ENCODE peak calls at places on chromosomes 11 and 22, in seven cellular contexts. One of them, this sample, is unnamed.

GRCh38 chr11:86152006-86152862 is 83.3 kb upstream of the PICALM start:
- DNase-seq in GM23338: no peak
- DNase-seq in progenitor cell of endocrine pancreas: no peak
- DNase-seq in dorsolateral prefrontal cortex: peak; percentile 72
- DNase-seq in natural killer cell: no peak
- DNase-seq in CD8-positive, alpha-beta T cell: no peak
- DNase-seq in neural crest cell: no peak
- DNase-seq in this sample: no peak

GRCh38 chr11:10002221-10002620 is 291.8 kb downstream of the SBF2 start:
- DNase-seq in GM23338: no peak
- DNase-seq in progenitor cell of endocrine pancreas: no peak
- DNase-seq in dorsolateral prefrontal cortex: no peak
- DNase-seq in natural killer cell: no peak
- DNase-seq in CD8-positive, alpha-beta T cell: no peak
- DNase-seq in neural crest cell: no peak
- DNase-seq in this sample: no peak

GRCh38 chr11:120410622-120411380 is 74.6 kb downstream of the ARHGEF12 start:
- DNase-seq in GM23338: no peak
- DNase-seq in progenitor cell of endocrine pancreas: no peak
- DNase-seq in dorsolateral prefrontal cortex: no peak
- DNase-seq in natural killer cell: no peak
- DNase-seq in CD8-positive, alpha-beta T cell: no peak
- DNase-seq in neural crest cell: no peak
- DNase-seq in this sample: no peak

GRCh38 chr22:29217827-29218757 is 12.4 kb downstream of the EMID1 start:
- DNase-seq in GM23338: no peak
- DNase-seq in progenitor cell of endocrine pancreas: no peak
- DNase-seq in dorsolateral prefrontal cortex: no peak
- DNase-seq in natural killer cell: no peak
- DNase-seq in CD8-positive, alpha-beta T cell: no peak
- DNase-seq in neural crest cell: no peak
- DNase-seq in this sample: no peak

GRCh38 chr11:22624742-22625447 is 728 bp downstream of the FANCF start:
- DNase-seq in GM23338: peak; percentile 90
- DNase-seq in progenitor cell of endocrine pancreas: peak; percentile 48
- DNase-seq in dorsolateral prefrontal cortex: peak; percentile 71
- DNase-seq in natural killer cell: no peak
- DNase-seq in CD8-positive, alpha-beta T cell: peak; percentile 40
- DNase-seq in neural crest cell: no peak
- DNase-seq in this sample: no peak

GRCh38 chr11:102986815-102987214 is 31.3 kb upstream of the MMP13 start:
- DNase-seq in GM23338: no peak
- DNase-seq in progenitor cell of endocrine pancreas: no peak
- DNase-seq in dorsolateral prefrontal cortex: no peak
- DNase-seq in natural killer cell: no peak
- DNase-seq in CD8-positive, alpha-beta T cell: no peak
- DNase-seq in neural crest cell: no peak
- DNase-seq in this sample: no peak

GRCh38 chr11:107702723-107703122 is 9.1 kb downstream of the SLN start:
- DNase-seq in GM23338: no peak
- DNase-seq in progenitor cell of endocrine pancreas: no peak
- DNase-seq in dorsolateral prefrontal cortex: no peak
- DNase-seq in natural killer cell: no peak
- DNase-seq in CD8-positive, alpha-beta T cell: no peak
- DNase-seq in neural crest cell: no peak
- DNase-seq in this sample: no peak

GRCh38 chr22:30291334-30291892 is 2.1 kb upstream of the CASTOR1 start:
- DNase-seq in GM23338: no peak
- DNase-seq in progenitor cell of endocrine pancreas: no peak
- DNase-seq in dorsolateral prefrontal cortex: no peak
- DNase-seq in natural killer cell: no peak
- DNase-seq in CD8-positive, alpha-beta T cell: no peak
- DNase-seq in neural crest cell: no peak
- DNase-seq in this sample: no peak

GRCh38 chr11:365831-366230 is 3.5 kb upstream of the B4GALNT4 start:
- DNase-seq in GM23338: no peak
- DNase-seq in progenitor cell of endocrine pancreas: no peak
- DNase-seq in dorsolateral prefrontal cortex: no peak
- DNase-seq in natural killer cell: no peak
- DNase-seq in CD8-positive, alpha-beta T cell: no peak
- DNase-seq in neural crest cell: no peak
- DNase-seq in this sample: no peak

GRCh38 chr22:17712441-17712840 is 61.8 kb downstream of the BID start:
- DNase-seq in GM23338: no peak
- DNase-seq in progenitor cell of endocrine pancreas: no peak
- DNase-seq in dorsolateral prefrontal cortex: no peak
- DNase-seq in natural killer cell: no peak
- DNase-seq in CD8-positive, alpha-beta T cell: no peak
- DNase-seq in neural crest cell: no peak
- DNase-seq in this sample: no peak

GRCh38 chr22:48745842-48746788 is 1081.6 kb downstream of the BRD1 start:
- DNase-seq in GM23338: no peak
- DNase-seq in progenitor cell of endocrine pancreas: peak; percentile 6
- DNase-seq in dorsolateral prefrontal cortex: peak; percentile 7
- DNase-seq in natural killer cell: no peak
- DNase-seq in CD8-positive, alpha-beta T cell: no peak
- DNase-seq in neural crest cell: peak; percentile 0
- DNase-seq in this sample: no peak

GRCh38 chr11:65558785-65559509 is 788 bp upstream of the LTBP3 start:
- DNase-seq in GM23338: no peak
- DNase-seq in progenitor cell of endocrine pancreas: no peak
- DNase-seq in dorsolateral prefrontal cortex: peak; percentile 52
- DNase-seq in natural killer cell: no peak
- DNase-seq in CD8-positive, alpha-beta T cell: no peak
- DNase-seq in neural crest cell: no peak
- DNase-seq in this sample: no peak

GRCh38 chr22:36304429-36304828 is 51.5 kb downstream of the APOL1 start:
- DNase-seq in GM23338: no peak
- DNase-seq in progenitor cell of endocrine pancreas: no peak
- DNase-seq in dorsolateral prefrontal cortex: no peak
- DNase-seq in natural killer cell: no peak
- DNase-seq in CD8-positive, alpha-beta T cell: no peak
- DNase-seq in neural crest cell: no peak
- DNase-seq in this sample: no peak

GRCh38 chr11:96284917-96285316 is 58.1 kb downstream of the MAML2 start:
- DNase-seq in GM23338: no peak
- DNase-seq in progenitor cell of endocrine pancreas: no peak
- DNase-seq in dorsolateral prefrontal cortex: no peak
- DNase-seq in natural killer cell: no peak
- DNase-seq in CD8-positive, alpha-beta T cell: no peak
- DNase-seq in neural crest cell: no peak
- DNase-seq in this sample: no peak

GRCh38 chr11:45672593-45672992 is 7.2 kb upstream of the CHST1 start:
- DNase-seq in GM23338: no peak
- DNase-seq in progenitor cell of endocrine pancreas: no peak
- DNase-seq in dorsolateral prefrontal cortex: no peak
- DNase-seq in natural killer cell: no peak
- DNase-seq in CD8-positive, alpha-beta T cell: no peak
- DNase-seq in neural crest cell: no peak
- DNase-seq in this sample: no peak

GRCh38 chr11:45673441-45673840 is 8.0 kb upstream of the CHST1 start:
- DNase-seq in GM23338: no peak
- DNase-seq in progenitor cell of endocrine pancreas: no peak
- DNase-seq in dorsolateral prefrontal cortex: no peak
- DNase-seq in natural killer cell: no peak
- DNase-seq in CD8-positive, alpha-beta T cell: no peak
- DNase-seq in neural crest cell: no peak
- DNase-seq in this sample: no peak

GRCh38 chr11:45670386-45671135 is 5.1 kb upstream of the CHST1 start:
- DNase-seq in GM23338: no peak
- DNase-seq in progenitor cell of endocrine pancreas: no peak
- DNase-seq in dorsolateral prefrontal cortex: no peak
- DNase-seq in natural killer cell: no peak
- DNase-seq in CD8-positive, alpha-beta T cell: no peak
- DNase-seq in neural crest cell: no peak
- DNase-seq in this sample: no peak

GRCh38 chr11:45669956-45670355 is 4.5 kb upstream of the CHST1 start:
- DNase-seq in GM23338: no peak
- DNase-seq in progenitor cell of endocrine pancreas: no peak
- DNase-seq in dorsolateral prefrontal cortex: no peak
- DNase-seq in natural killer cell: no peak
- DNase-seq in CD8-positive, alpha-beta T cell: no peak
- DNase-seq in neural crest cell: no peak
- DNase-seq in this sample: no peak

DNA sequence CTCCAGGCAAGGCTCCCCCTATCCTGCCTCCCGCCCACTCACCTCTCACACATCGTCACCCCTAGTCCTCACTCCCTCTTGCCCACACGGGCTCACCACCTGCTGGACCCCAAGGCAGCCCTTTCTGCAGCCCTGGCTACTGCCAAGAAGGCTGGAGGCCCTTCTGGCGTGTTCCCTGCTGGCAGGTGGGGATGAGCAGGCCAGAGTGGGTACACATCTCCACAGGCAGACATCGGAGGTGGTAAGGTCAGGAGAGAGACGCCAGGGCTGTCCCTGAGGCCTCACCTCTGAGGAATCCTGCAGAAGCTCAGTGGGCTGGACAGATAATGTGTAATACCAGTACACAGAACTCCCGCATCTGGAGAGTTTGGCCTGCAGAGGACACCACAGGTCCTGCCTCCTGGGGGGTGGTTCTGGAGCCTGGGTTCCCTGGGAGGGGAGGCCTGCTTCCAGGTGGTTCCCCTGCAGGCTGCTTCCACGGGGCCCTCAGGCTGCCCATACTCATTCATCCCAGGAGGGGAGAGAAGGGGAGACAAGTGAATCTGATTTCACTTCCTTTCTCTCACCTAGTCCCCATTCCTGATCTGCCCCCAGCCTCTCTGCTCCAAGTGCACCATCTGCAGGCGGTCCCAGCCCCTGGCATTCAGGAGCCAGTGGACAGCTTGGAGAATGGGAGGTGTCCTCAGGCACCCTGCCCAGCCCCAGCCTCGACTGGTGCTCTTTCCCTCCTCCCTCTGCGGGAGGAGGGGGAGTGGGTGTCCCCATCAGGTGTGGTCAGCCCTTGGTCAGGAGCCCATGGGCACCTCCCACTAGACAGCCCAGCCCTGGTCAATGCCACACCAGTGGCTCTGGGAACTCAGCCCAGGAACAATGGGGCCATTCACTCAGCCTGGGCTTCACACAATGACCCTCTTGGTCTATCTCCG is 6.1 kb upstream of the CHST1 start:
- DNase-seq in GM23338: peak; percentile 33
- DNase-seq in progenitor cell of endocrine pancreas: no peak
- DNase-seq in dorsolateral prefrontal cortex: peak; percentile 91
- DNase-seq in natural killer cell: no peak
- DNase-seq in CD8-positive, alpha-beta T cell: no peak
- DNase-seq in neural crest cell: no peak
- DNase-seq in this sample: no peak
- TF ChIP-seq CTCF in GM23338: peak; percentile 13
- TF ChIP-seq CTCF in progenitor cell of endocrine pancreas: no peak
- TF ChIP-seq CTCF in dorsolateral prefrontal cortex: no peak
- TF ChIP-seq CTCF in natural killer cell: no peak
- TF ChIP-seq CTCF in CD8-positive, alpha-beta T cell: no peak
- TF ChIP-seq CTCF in neural crest cell: no peak
- TF ChIP-seq CTCF in this sample: peak; percentile 32

DNA sequence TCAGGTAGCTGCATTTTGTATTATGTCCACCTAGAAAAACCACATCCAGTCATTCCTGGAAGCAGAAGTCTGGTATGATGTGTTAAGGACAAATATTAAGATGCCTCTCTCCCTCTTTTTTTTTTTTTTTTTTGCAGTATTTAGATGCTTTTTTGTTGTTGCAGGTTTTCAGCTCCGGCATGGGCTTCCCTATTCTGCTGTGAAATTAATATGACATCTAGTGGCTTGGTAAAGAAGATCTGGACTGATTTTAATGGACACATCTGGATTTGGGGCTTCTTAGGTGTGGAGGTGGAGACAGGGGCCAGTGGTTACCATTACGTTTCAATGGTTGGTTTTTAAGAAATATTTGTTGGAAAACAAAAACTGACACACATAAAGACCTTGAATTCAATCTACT is 47.5 kb upstream of the RASSF10 start:
- DNase-seq in GM23338: no peak
- DNase-seq in progenitor cell of endocrine pancreas: no peak
- DNase-seq in dorsolateral prefrontal cortex: no peak
- DNase-seq in natural killer cell: no peak
- DNase-seq in CD8-positive, alpha-beta T cell: no peak
- DNase-seq in neural crest cell: no peak
- DNase-seq in this sample: no peak
- TF ChIP-seq CTCF in GM23338: no peak
- TF ChIP-seq CTCF in progenitor cell of endocrine pancreas: no peak
- TF ChIP-seq CTCF in dorsolateral prefrontal cortex: no peak
- TF ChIP-seq CTCF in natural killer cell: no peak
- TF ChIP-seq CTCF in CD8-positive, alpha-beta T cell: no peak
- TF ChIP-seq CTCF in neural crest cell: no peak
- TF ChIP-seq CTCF in this sample: peak; percentile 20

DNA sequence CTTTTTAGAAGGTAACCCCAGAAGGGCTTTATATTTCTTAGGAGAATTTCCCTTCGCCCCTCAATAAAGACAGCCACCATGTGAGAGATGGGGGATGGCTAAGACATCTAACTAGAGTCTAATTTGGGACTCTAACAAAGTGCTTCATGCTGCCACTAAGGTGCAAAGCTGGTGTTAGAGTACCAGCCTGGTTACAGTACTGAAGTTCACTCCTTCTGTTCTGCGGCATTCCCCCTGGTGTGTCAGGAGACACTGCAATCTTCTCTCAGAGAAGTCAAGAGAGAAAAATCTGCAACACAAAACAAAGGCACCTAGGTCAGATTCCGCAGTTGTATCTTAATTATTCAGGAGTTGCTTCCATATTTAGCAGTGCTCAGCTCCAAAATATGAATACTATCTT is 603.0 kb upstream of the CADM1 start:
- DNase-seq in GM23338: peak; percentile 78
- DNase-seq in progenitor cell of endocrine pancreas: no peak
- DNase-seq in dorsolateral prefrontal cortex: no peak
- DNase-seq in natural killer cell: no peak
- DNase-seq in CD8-positive, alpha-beta T cell: no peak
- DNase-seq in neural crest cell: no peak
- DNase-seq in this sample: no peak
- TF ChIP-seq CTCF in GM23338: no peak
- TF ChIP-seq CTCF in progenitor cell of endocrine pancreas: no peak
- TF ChIP-seq CTCF in dorsolateral prefrontal cortex: no peak
- TF ChIP-seq CTCF in natural killer cell: no peak
- TF ChIP-seq CTCF in CD8-positive, alpha-beta T cell: no peak
- TF ChIP-seq CTCF in neural crest cell: no peak
- TF ChIP-seq CTCF in this sample: no peak

GRCh38 chr11:130128626-130129025 is 31.0 kb upstream of the ST14 start:
- DNase-seq in GM23338: no peak
- DNase-seq in progenitor cell of endocrine pancreas: no peak
- DNase-seq in dorsolateral prefrontal cortex: no peak
- DNase-seq in natural killer cell: no peak
- DNase-seq in CD8-positive, alpha-beta T cell: no peak
- DNase-seq in neural crest cell: no peak
- DNase-seq in this sample: no peak

GRCh38 chr11:130129922-130130321 is 29.7 kb upstream of the ST14 start:
- DNase-seq in GM23338: no peak
- DNase-seq in progenitor cell of endocrine pancreas: no peak
- DNase-seq in dorsolateral prefrontal cortex: no peak
- DNase-seq in natural killer cell: no peak
- DNase-seq in CD8-positive, alpha-beta T cell: no peak
- DNase-seq in neural crest cell: no peak
- DNase-seq in this sample: no peak

GRCh38 chr11:130133716-130134115 is 25.9 kb upstream of the ST14 start:
- DNase-seq in GM23338: no peak
- DNase-seq in progenitor cell of endocrine pancreas: no peak
- DNase-seq in dorsolateral prefrontal cortex: no peak
- DNase-seq in natural killer cell: no peak
- DNase-seq in CD8-positive, alpha-beta T cell: no peak
- DNase-seq in neural crest cell: no peak
- DNase-seq in this sample: no peak

GRCh38 chr11:130136107-130136506 is 23.5 kb upstream of the ST14 start:
- DNase-seq in GM23338: no peak
- DNase-seq in progenitor cell of endocrine pancreas: no peak
- DNase-seq in dorsolateral prefrontal cortex: no peak
- DNase-seq in natural killer cell: no peak
- DNase-seq in CD8-positive, alpha-beta T cell: no peak
- DNase-seq in neural crest cell: no peak
- DNase-seq in this sample: no peak

GRCh38 chr11:130131957-130132850 is 27.4 kb upstream of the ST14 start:
- DNase-seq in GM23338: peak; percentile 87
- DNase-seq in progenitor cell of endocrine pancreas: no peak
- DNase-seq in dorsolateral prefrontal cortex: no peak
- DNase-seq in natural killer cell: peak; percentile 28
- DNase-seq in CD8-positive, alpha-beta T cell: peak; percentile 33
- DNase-seq in neural crest cell: peak; percentile 34
- DNase-seq in this sample: peak; percentile 66
- TF ChIP-seq CTCF in GM23338: peak; percentile 77
- TF ChIP-seq CTCF in progenitor cell of endocrine pancreas: peak; percentile 78
- TF ChIP-seq CTCF in dorsolateral prefrontal cortex: peak; percentile 60
- TF ChIP-seq CTCF in natural killer cell: peak; percentile 91
- TF ChIP-seq CTCF in CD8-positive, alpha-beta T cell: peak; percentile 90
- TF ChIP-seq CTCF in neural crest cell: peak; percentile 81
- TF ChIP-seq CTCF in this sample: peak; percentile 98